ENCODE peak calls at places on chromosomes 7 and 10, in five cellular contexts. P is activated T-cell treated with anti-CD3 and anti-CD28 coated beads, Interleukin-2, amount 50 U/mL, for 72 hours; D is type B pancreatic cell; R is cardiac muscle cell; H is left ventricle myocardium inferior. Z is an unnamed sample.

GRCh38 chr7:1536768-1537630 is 6.5 kb downstream of the MAFK start:
- DNase-seq in H (peak), D (peak), R (peak), P (no peak), Z (peak)

GRCh38 chr10:3236644-3237043 is 64.1 kb upstream of the PITRM1 start:
- DNase-seq in R (no peak), P (no peak), D (no peak), H (no peak), Z (no peak)

GRCh38 chr7:43604251-43604650 is 21.3 kb downstream of the STK17A start:
- DNase-seq in R (no peak), H (no peak), D (no peak), P (no peak), Z (no peak)

GRCh38 chr7:158442260-158442659 is 145.4 kb downstream of the PTPRN2 start:
- DNase-seq in R (no peak), D (no peak), H (no peak), P (no peak), Z (no peak)

GRCh38 chr10:94200148-94200846 is 162.4 kb downstream of the NOC3L start:
- DNase-seq in R (no peak), P (no peak), H (no peak), D (no peak), Z (no peak)

GRCh38 chr7:80467069-80467468 is 44.8 kb downstream of the GNAT3 start:
- DNase-seq in R (peak), D (no peak), H (no peak), P (no peak), Z (no peak)

GRCh38 chr7:104306788-104307187 is 21.6 kb upstream of the LHFPL3 start:
- DNase-seq in P (no peak), H (no peak), R (no peak), D (no peak), Z (no peak)

GRCh38 chr10:93334901-93335312 is 147.2 kb downstream of the MYOF start:
- DNase-seq in P (no peak), H (no peak), D (no peak), R (no peak), Z (no peak)

GRCh38 chr7:27172823-27173411 is 1.2 kb downstream of the HOXA10 start:
- DNase-seq in P (no peak), D (no peak), H (peak), R (no peak), Z (no peak)

GRCh38 chr10:46225597-46225996 is 61.2 kb upstream of the ANTXRL start:
- DNase-seq in R (no peak), H (no peak), D (peak), P (no peak), Z (peak)

GRCh38 chr10:103626178-103626577 is 132.7 kb downstream of the NEURL1 start:
- DNase-seq in R (no peak), P (no peak), D (no peak), H (no peak), Z (no peak)

GRCh38 chr10:36110097-36110496 is 468.0 kb upstream of the FZD8 start:
- DNase-seq in R (no peak), H (no peak), P (no peak), D (no peak), Z (no peak)

GRCh38 chr7:35975851-35976454 is 175.1 kb downstream of the SEPTIN7 start:
- DNase-seq in H (no peak), D (no peak), R (peak), P (peak), Z (no peak)

GRCh38 chr7:123346771-123347170 is 147.0 kb upstream of the SLC13A1 start:
- DNase-seq in H (no peak), R (no peak), D (no peak), P (no peak), Z (no peak)

Z was measured in esophagus muscularis mucosa.